ENCODE peak calls at places on chromosome 10, in six cellular contexts. One of them, this sample, is unnamed.

GRCh38 chr10:3099291-3100092 is 32.1 kb downstream of the PFKP start:
- DNase-seq in left ventricle myocardium inferior: no peak
- DNase-seq in heart left ventricle: no peak
- DNase-seq in left lung: no peak
- DNase-seq in mammary epithelial cell: peak; percentile 81
- DNase-seq in lower lobe of right lung: no peak
- DNase-seq in this sample: no peak

GRCh38 chr10:27440478-27440877 is 63.6 kb upstream of the RAB18 start:
- DNase-seq in mammary epithelial cell: no peak
- DNase-seq in left lung: no peak
- DNase-seq in heart left ventricle: no peak
- DNase-seq in left ventricle myocardium inferior: no peak
- DNase-seq in lower lobe of right lung: no peak
- DNase-seq in this sample: no peak

GRCh38 chr10:130364631-130365030 is 228.4 kb downstream of the GLRX3 start:
- DNase-seq in left lung: peak; percentile 47
- DNase-seq in lower lobe of right lung: no peak
- DNase-seq in left ventricle myocardium inferior: no peak
- DNase-seq in heart left ventricle: no peak
- DNase-seq in mammary epithelial cell: no peak
- DNase-seq in this sample: no peak

GRCh38 chr10:129870042-129870757 is 93.9 kb downstream of the EBF3 start:
- DNase-seq in mammary epithelial cell: no peak
- DNase-seq in lower lobe of right lung: no peak
- DNase-seq in left ventricle myocardium inferior: no peak
- DNase-seq in heart left ventricle: no peak
- DNase-seq in left lung: no peak
- DNase-seq in this sample: no peak

GRCh38 chr10:109275970-109276369 is 647.3 kb downstream of the XPNPEP1 start:
- DNase-seq in lower lobe of right lung: no peak
- DNase-seq in left lung: no peak
- DNase-seq in heart left ventricle: no peak
- DNase-seq in mammary epithelial cell: no peak
- DNase-seq in left ventricle myocardium inferior: no peak
- DNase-seq in this sample: no peak

GRCh38 chr10:122019414-122019975 is 30.5 kb downstream of the TACC2 start:
- DNase-seq in mammary epithelial cell: peak; percentile 81
- DNase-seq in heart left ventricle: no peak
- DNase-seq in left ventricle myocardium inferior: no peak
- DNase-seq in left lung: peak; percentile 88
- DNase-seq in lower lobe of right lung: peak; percentile 81
- DNase-seq in this sample: no peak

GRCh38 chr10:120788756-120789155 is 62.4 kb upstream of the WDR11 start:
- DNase-seq in lower lobe of right lung: no peak
- DNase-seq in left lung: no peak
- DNase-seq in mammary epithelial cell: no peak
- DNase-seq in left ventricle myocardium inferior: no peak
- DNase-seq in heart left ventricle: no peak
- DNase-seq in this sample: no peak

GRCh38 chr10:88205842-88206446 is 342.5 kb downstream of the PTEN start:
- DNase-seq in heart left ventricle: no peak
- DNase-seq in left ventricle myocardium inferior: no peak
- DNase-seq in left lung: no peak
- DNase-seq in mammary epithelial cell: no peak
- DNase-seq in lower lobe of right lung: no peak
- DNase-seq in this sample: no peak

GRCh38 chr10:75486591-75486990 is 55.2 kb downstream of the LRMDA start:
- DNase-seq in left ventricle myocardium inferior: no peak
- DNase-seq in lower lobe of right lung: no peak
- DNase-seq in left lung: no peak
- DNase-seq in heart left ventricle: no peak
- DNase-seq in mammary epithelial cell: no peak
- DNase-seq in this sample: no peak

GRCh38 chr10:102578782-102579181 is 65.5 kb upstream of the TRIM8 start:
- DNase-seq in left ventricle myocardium inferior: no peak
- DNase-seq in left lung: no peak
- DNase-seq in heart left ventricle: no peak
- DNase-seq in lower lobe of right lung: no peak
- DNase-seq in mammary epithelial cell: no peak
- DNase-seq in this sample: no peak

GRCh38 chr10:79381804-79382221 is 34.5 kb downstream of the PPIF start:
- DNase-seq in mammary epithelial cell: peak; percentile 32
- DNase-seq in heart left ventricle: peak; percentile 80
- DNase-seq in left lung: no peak
- DNase-seq in lower lobe of right lung: peak; percentile 53
- DNase-seq in left ventricle myocardium inferior: peak; percentile 64
- DNase-seq in this sample: no peak

GRCh38 chr10:23343591-23344225 is 889 bp downstream of the C10orf67 start:
- DNase-seq in lower lobe of right lung: peak; percentile 81
- DNase-seq in left lung: peak; percentile 84
- DNase-seq in mammary epithelial cell: peak; percentile 55
- DNase-seq in heart left ventricle: peak; percentile 68
- DNase-seq in left ventricle myocardium inferior: peak; percentile 70
- DNase-seq in this sample: peak; percentile 45

GRCh38 chr10:102814456-102814871 is 22.7 kb downstream of the CYP17A1 start:
- DNase-seq in left lung: no peak
- DNase-seq in lower lobe of right lung: no peak
- DNase-seq in left ventricle myocardium inferior: peak; percentile 70
- DNase-seq in heart left ventricle: peak; percentile 73
- DNase-seq in mammary epithelial cell: no peak
- DNase-seq in this sample: no peak

GRCh38 chr10:42997849-42998165 is 79.1 kb upstream of the RET start:
- DNase-seq in left lung: peak; percentile 42
- DNase-seq in heart left ventricle: no peak
- DNase-seq in mammary epithelial cell: no peak
- DNase-seq in left ventricle myocardium inferior: no peak
- DNase-seq in lower lobe of right lung: no peak
- DNase-seq in this sample: no peak

GRCh38 chr10:132687893-132688579 is 97.9 kb downstream of the NKX6-2 start:
- DNase-seq in left ventricle myocardium inferior: peak; percentile 2
- DNase-seq in heart left ventricle: no peak
- DNase-seq in left lung: peak; percentile 48
- DNase-seq in mammary epithelial cell: no peak
- DNase-seq in lower lobe of right lung: peak; percentile 14
- DNase-seq in this sample: no peak

GRCh38 chr10:132044803-132045202 is 20.9 kb upstream of the JAKMIP3 start:
- DNase-seq in heart left ventricle: no peak
- DNase-seq in left lung: peak; percentile 31
- DNase-seq in mammary epithelial cell: no peak
- DNase-seq in left ventricle myocardium inferior: no peak
- DNase-seq in lower lobe of right lung: no peak
- DNase-seq in this sample: no peak

GRCh38 chr10:54266395-54266794 is 534.6 kb downstream of the PCDH15 start:
- DNase-seq in left ventricle myocardium inferior: no peak
- DNase-seq in heart left ventricle: no peak
- DNase-seq in left lung: no peak
- DNase-seq in mammary epithelial cell: no peak
- DNase-seq in lower lobe of right lung: no peak
- DNase-seq in this sample: no peak

GRCh38 chr10:45425628-45426563 is 51.9 kb downstream of the ALOX5 start:
- DNase-seq in lower lobe of right lung: no peak
- DNase-seq in left ventricle myocardium inferior: no peak
- DNase-seq in mammary epithelial cell: peak; percentile 35
- DNase-seq in heart left ventricle: no peak
- DNase-seq in left lung: no peak
- DNase-seq in this sample: no peak

GRCh38 chr10:124415210-124415609 is 3.5 kb downstream of the OAT start:
- DNase-seq in lower lobe of right lung: no peak
- DNase-seq in mammary epithelial cell: no peak
- DNase-seq in left ventricle myocardium inferior: no peak
- DNase-seq in heart left ventricle: no peak
- DNase-seq in left lung: no peak
- DNase-seq in this sample: no peak

GRCh38 chr10:52353960-52354394 is 39.9 kb downstream of the DKK1 start:
- DNase-seq in lower lobe of right lung: no peak
- DNase-seq in left lung: no peak
- DNase-seq in heart left ventricle: no peak
- DNase-seq in mammary epithelial cell: peak; percentile 59
- DNase-seq in left ventricle myocardium inferior: no peak
- DNase-seq in this sample: no peak

GRCh38 chr10:132563485-132564248 is 26.1 kb downstream of the INPP5A start:
- DNase-seq in heart left ventricle: no peak
- DNase-seq in mammary epithelial cell: no peak
- DNase-seq in left ventricle myocardium inferior: no peak
- DNase-seq in lower lobe of right lung: no peak
- DNase-seq in left lung: peak; percentile 73
- DNase-seq in this sample: no peak

GRCh38 chr10:77594171-77594783 is 43.3 kb downstream of the KCNMA1 start:
- DNase-seq in mammary epithelial cell: no peak
- DNase-seq in left lung: no peak
- DNase-seq in heart left ventricle: no peak
- DNase-seq in lower lobe of right lung: no peak
- DNase-seq in left ventricle myocardium inferior: no peak
- DNase-seq in this sample: no peak

GRCh38 chr10:28566458-28566857 is 33.5 kb downstream of the WAC start:
- DNase-seq in mammary epithelial cell: no peak
- DNase-seq in heart left ventricle: no peak
- DNase-seq in left ventricle myocardium inferior: no peak
- DNase-seq in left lung: no peak
- DNase-seq in lower lobe of right lung: no peak
- DNase-seq in this sample: no peak

GRCh38 chr10:91643700-91644099 is 10.8 kb upstream of the PPP1R3C start:
- DNase-seq in lower lobe of right lung: no peak
- DNase-seq in mammary epithelial cell: peak; percentile 37
- DNase-seq in heart left ventricle: no peak
- DNase-seq in left lung: no peak
- DNase-seq in left ventricle myocardium inferior: no peak
- DNase-seq in this sample: no peak

GRCh38 chr10:20551761-20552160 is 345.4 kb downstream of the NEBL start:
- DNase-seq in left ventricle myocardium inferior: no peak
- DNase-seq in heart left ventricle: no peak
- DNase-seq in mammary epithelial cell: no peak
- DNase-seq in lower lobe of right lung: no peak
- DNase-seq in left lung: no peak
- DNase-seq in this sample: no peak

GRCh38 chr10:48390933-48391845 is 84.7 kb downstream of the MAPK8 start:
- DNase-seq in left lung: no peak
- DNase-seq in heart left ventricle: no peak
- DNase-seq in mammary epithelial cell: peak; percentile 81
- DNase-seq in lower lobe of right lung: no peak
- DNase-seq in left ventricle myocardium inferior: no peak
- DNase-seq in this sample: no peak

GRCh38 chr10:108203905-108204527 is 1039.5 kb upstream of the SORCS1 start:
- DNase-seq in heart left ventricle: no peak
- DNase-seq in left ventricle myocardium inferior: no peak
- DNase-seq in lower lobe of right lung: no peak
- DNase-seq in left lung: no peak
- DNase-seq in mammary epithelial cell: no peak
- DNase-seq in this sample: no peak

GRCh38 chr10:119871881-119872609 is 598 bp downstream of the MCMBP start:
- DNase-seq in left ventricle myocardium inferior: peak; percentile 51
- DNase-seq in left lung: peak; percentile 91
- DNase-seq in heart left ventricle: peak; percentile 54
- DNase-seq in lower lobe of right lung: peak; percentile 84
- DNase-seq in mammary epithelial cell: peak; percentile 49
- DNase-seq in this sample: no peak

GRCh38 chr10:36736311-36736710 is 389.1 kb upstream of the ANKRD30A start:
- DNase-seq in left lung: no peak
- DNase-seq in heart left ventricle: no peak
- DNase-seq in left ventricle myocardium inferior: no peak
- DNase-seq in mammary epithelial cell: peak; percentile 12
- DNase-seq in lower lobe of right lung: no peak
- DNase-seq in this sample: no peak

GRCh38 chr10:11908536-11908935 is 85.4 kb downstream of the PROSER2 start:
- DNase-seq in heart left ventricle: no peak
- DNase-seq in left ventricle myocardium inferior: no peak
- DNase-seq in lower lobe of right lung: no peak
- DNase-seq in mammary epithelial cell: no peak
- DNase-seq in left lung: no peak
- DNase-seq in this sample: no peak

GRCh38 chr10:17617031-17617911 is at the start of gene HACD1:
- DNase-seq in lower lobe of right lung: peak; percentile 85
- DNase-seq in mammary epithelial cell: peak; percentile 79
- DNase-seq in left ventricle myocardium inferior: peak; percentile 74
- DNase-seq in left lung: peak; percentile 93
- DNase-seq in heart left ventricle: peak; percentile 77
- DNase-seq in this sample: peak; percentile 31

GRCh38 chr10:27743736-27744477 is 1.7 kb downstream of the MKX start:
- DNase-seq in left lung: no peak
- DNase-seq in lower lobe of right lung: no peak
- DNase-seq in left ventricle myocardium inferior: no peak
- DNase-seq in heart left ventricle: no peak
- DNase-seq in mammary epithelial cell: peak; percentile 20
- DNase-seq in this sample: no peak

GRCh38 chr10:79410315-79411094 is 34.9 kb downstream of the ZCCHC24 start:
- DNase-seq in mammary epithelial cell: no peak
- DNase-seq in left lung: peak; percentile 39
- DNase-seq in left ventricle myocardium inferior: no peak
- DNase-seq in lower lobe of right lung: peak; percentile 34
- DNase-seq in heart left ventricle: no peak
- DNase-seq in this sample: no peak

GRCh38 chr10:84198206-84198915 is 4.0 kb downstream of the CDHR1 start:
- DNase-seq in lower lobe of right lung: no peak
- DNase-seq in left ventricle myocardium inferior: no peak
- DNase-seq in heart left ventricle: no peak
- DNase-seq in left lung: no peak
- DNase-seq in mammary epithelial cell: no peak
- DNase-seq in this sample: no peak
- H3K27ac ChIP-seq in lower lobe of right lung: no peak overlapping the region
- H3K27ac ChIP-seq in left ventricle myocardium inferior: no peak overlapping the region
- H3K27ac ChIP-seq in heart left ventricle: no peak overlapping the region
- H3K27ac ChIP-seq in left lung: no peak overlapping the region
- H3K27ac ChIP-seq in mammary epithelial cell: no peak overlapping the region
- H3K27ac ChIP-seq in this sample: no peak overlapping the region

GRCh38 chr10:25682203-25682950 is 251.7 kb upstream of the MYO3A start:
- DNase-seq in left ventricle myocardium inferior: no peak
- DNase-seq in lower lobe of right lung: no peak
- DNase-seq in heart left ventricle: peak; percentile 25
- DNase-seq in left lung: no peak
- DNase-seq in mammary epithelial cell: peak; percentile 2
- DNase-seq in this sample: no peak
- H3K27ac ChIP-seq in left ventricle myocardium inferior: peak overlapping the region; percentile 65
- H3K27ac ChIP-seq in lower lobe of right lung: no peak overlapping the region
- H3K27ac ChIP-seq in heart left ventricle: no peak overlapping the region
- H3K27ac ChIP-seq in left lung: no peak overlapping the region
- H3K27ac ChIP-seq in mammary epithelial cell: no peak overlapping the region
- H3K27ac ChIP-seq in this sample: no peak overlapping the region

DNA sequence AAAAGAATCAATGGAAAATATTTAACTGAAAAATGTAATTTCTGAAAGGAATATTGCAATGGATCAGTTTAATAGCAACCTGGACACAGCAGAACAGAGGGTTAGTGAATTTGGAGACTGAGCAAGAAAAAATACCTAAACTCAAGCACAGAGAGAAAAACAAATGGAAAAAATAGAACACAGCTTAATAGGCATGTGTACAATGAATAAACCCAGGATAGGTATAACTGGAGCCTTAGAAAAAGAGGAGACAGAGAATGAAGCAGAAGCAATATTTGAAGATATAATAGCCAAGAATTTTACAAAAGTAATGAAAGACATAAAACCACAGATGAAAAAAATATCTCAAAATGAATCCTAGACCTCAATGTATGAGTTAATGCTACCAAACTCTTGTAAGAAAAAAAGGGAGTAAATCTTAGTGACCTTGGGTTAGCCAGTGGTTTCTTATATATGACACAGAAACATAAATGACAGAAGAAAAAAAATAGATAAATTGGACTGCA is 2.9 kb upstream of the DNAJC1 start:
- DNase-seq in heart left ventricle: no peak
- DNase-seq in mammary epithelial cell: no peak
- DNase-seq in left lung: no peak
- DNase-seq in left ventricle myocardium inferior: no peak
- DNase-seq in lower lobe of right lung: no peak
- DNase-seq in this sample: no peak
- H3K27ac ChIP-seq in heart left ventricle: no peak overlapping the region
- H3K27ac ChIP-seq in mammary epithelial cell: no peak overlapping the region
- H3K27ac ChIP-seq in left lung: no peak overlapping the region
- H3K27ac ChIP-seq in left ventricle myocardium inferior: no peak overlapping the region
- H3K27ac ChIP-seq in lower lobe of right lung: no peak overlapping the region
- H3K27ac ChIP-seq in this sample: no peak overlapping the region

GRCh38 chr10:19014034-19014433 is 34.6 kb upstream of the MALRD1 start:
- DNase-seq in mammary epithelial cell: peak; percentile 6
- DNase-seq in lower lobe of right lung: no peak
- DNase-seq in left ventricle myocardium inferior: no peak
- DNase-seq in left lung: no peak
- DNase-seq in heart left ventricle: no peak
- DNase-seq in this sample: no peak
- H3K27ac ChIP-seq in mammary epithelial cell: no peak overlapping the region
- H3K27ac ChIP-seq in lower lobe of right lung: no peak overlapping the region
- H3K27ac ChIP-seq in left ventricle myocardium inferior: no peak overlapping the region
- H3K27ac ChIP-seq in left lung: no peak overlapping the region
- H3K27ac ChIP-seq in heart left ventricle: no peak overlapping the region
- H3K27ac ChIP-seq in this sample: no peak overlapping the region

This sample was measured in iPS DF 6.9.